ENCODE peak calls at places on chromosome 4, in six cellular contexts. F is GM20000, Y is Peyer's patch, A is B cell, G is AG09319, Z is ovary. P is an unnamed sample.

GRCh38 chr4:16783119-16783518 is 115.3 kb downstream of the LDB2 start:
- DNase-seq in F (no peak), Y (no peak), A (no peak), G (no peak), Z (no peak), P (no peak)

GRCh38 chr4:48853604-48854394 is 22.9 kb downstream of the OCIAD1 start:
- DNase-seq in F (no peak), Y (no peak), A (no peak), G (no peak), Z (no peak), P (no peak)

GRCh38 chr4:28558871-28559270 is 1698.2 kb downstream of the STIM2 start:
- DNase-seq in F (no peak), Y (no peak), A (no peak), G (no peak), Z (no peak), P (no peak)

GRCh38 chr4:92182736-92183407 is 120.9 kb upstream of the GRID2 start:
- DNase-seq in F (no peak), Y (no peak), A (no peak), G (no peak), Z (no peak), P (peak)

GRCh38 chr4:16329132-16329796 is 103.0 kb upstream of the TAPT1 start:
- DNase-seq in F (no peak), Y (no peak), A (no peak), G (no peak), Z (no peak), P (no peak)

GRCh38 chr4:9901262-9901661 is 119.8 kb downstream of the DRD5 start:
- DNase-seq in F (no peak), Y (no peak), A (no peak), G (no peak), Z (no peak), P (no peak)

GRCh38 chr4:153750197-153750817 is 9.5 kb downstream of the RNF175 start:
- DNase-seq in F (peak), Y (peak), A (peak), G (peak), Z (no peak), P (peak)

GRCh38 chr4:36255575-36255974 is 11.3 kb upstream of the ARAP2 start:
- DNase-seq in F (peak), Y (peak), A (peak), G (no peak), Z (no peak), P (no peak)

GRCh38 chr4:110510955-110511544 is 35.1 kb downstream of the ENPEP start:
- DNase-seq in F (peak), Y (no peak), A (peak), G (no peak), Z (no peak), P (no peak)

GRCh38 chr4:163378661-163379060 is 35.0 kb downstream of the NPY5R start:
- DNase-seq in F (no peak), Y (no peak), A (no peak), G (no peak), Z (no peak), P (no peak)

GRCh38 chr4:167233523-167234387 is 539 bp downstream of the SPOCK3 start:
- DNase-seq in F (no peak), Y (no peak), A (peak), G (no peak), Z (no peak), P (peak)

GRCh38 chr4:154189346-154189745 is 302.3 kb downstream of the DCHS2 start:
- DNase-seq in F (no peak), Y (no peak), A (no peak), G (no peak), Z (no peak), P (no peak)

GRCh38 chr4:7777017-7777710 is 162.5 kb downstream of the AFAP1 start:
- DNase-seq in F (no peak), Y (no peak), A (no peak), G (no peak), Z (peak), P (no peak)

GRCh38 chr4:8860892-8861575 is 10.6 kb downstream of the HMX1 start:
- DNase-seq in F (peak), Y (no peak), A (no peak), G (no peak), Z (no peak), P (no peak)

GRCh38 chr4:89356086-89356485 is 48.5 kb upstream of the GPRIN3 start:
- DNase-seq in F (no peak), Y (no peak), A (no peak), G (no peak), Z (no peak), P (no peak)

GRCh38 chr4:2793578-2793919 is 664 bp downstream of the SH3BP2 start:
- DNase-seq in F (no peak), Y (no peak), A (peak), G (no peak), Z (peak), P (no peak)

GRCh38 chr4:120691106-120691505 is 231.4 kb downstream of the PRDM5 start:
- DNase-seq in F (no peak), Y (no peak), A (no peak), G (no peak), Z (no peak), P (no peak)

GRCh38 chr4:15592799-15593198 is 62.4 kb downstream of the FBXL5 start:
- DNase-seq in F (no peak), Y (no peak), A (no peak), G (no peak), Z (no peak), P (no peak)

GRCh38 chr4:148311493-148311892 is 130.7 kb downstream of the NR3C2 start:
- DNase-seq in F (no peak), Y (no peak), A (no peak), G (no peak), Z (no peak), P (no peak)

GRCh38 chr4:68907788-68908700 is 43.6 kb downstream of the UGT2A3 start:
- DNase-seq in F (no peak), Y (no peak), A (no peak), G (no peak), Z (no peak), P (no peak)

GRCh38 chr4:68907230-68907629 is 44.4 kb downstream of the UGT2A3 start:
- DNase-seq in F (no peak), Y (no peak), A (no peak), G (no peak), Z (no peak), P (no peak)

GRCh38 chr4:68905598-68906237 is 45.9 kb downstream of the UGT2A3 start:
- DNase-seq in F (no peak), Y (no peak), A (no peak), G (no peak), Z (no peak), P (no peak)

GRCh38 chr4:68906238-68907137 is 45.1 kb downstream of the UGT2A3 start:
- DNase-seq in F (no peak), Y (no peak), A (no peak), G (no peak), Z (no peak), P (no peak)

DNA sequence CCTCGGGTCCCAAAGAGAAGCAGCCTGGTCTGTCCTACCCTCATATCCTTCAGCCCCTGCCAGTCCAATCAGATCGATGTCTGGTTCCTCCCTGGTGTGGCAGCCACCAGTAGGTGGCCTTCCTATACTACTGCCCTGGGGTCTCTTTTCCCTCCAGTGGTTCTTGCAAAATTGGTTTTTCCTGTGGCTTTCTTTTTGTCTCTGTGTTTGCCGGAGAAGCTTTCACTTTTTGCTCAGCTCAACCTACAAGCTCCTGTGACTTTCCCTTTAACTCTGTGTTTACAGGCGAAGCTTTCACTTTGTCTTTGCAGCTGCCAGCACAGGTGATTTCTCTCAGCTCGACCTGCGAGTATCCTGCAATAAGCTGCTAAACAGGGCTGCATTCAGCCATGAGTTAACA is 46.8 kb downstream of the UGT2A3 start:
- DNase-seq in F (peak), Y (no peak), A (no peak), G (no peak), Z (no peak), P (no peak)
- TF ChIP-seq CTCF in F (no peak), Y (no peak), A (no peak), G (no peak), Z (no peak), P (no peak)

GRCh38 chr4:4689694-4690440 is 148.0 kb upstream of the STX18 start:
- DNase-seq in F (peak), Y (no peak), A (no peak), G (no peak), Z (no peak), P (no peak)

GRCh38 chr4:4686396-4686795 is 144.5 kb upstream of the STX18 start:
- DNase-seq in F (no peak), Y (no peak), A (no peak), G (no peak), Z (no peak), P (no peak)

GRCh38 chr4:4687935-4688727 is 146.3 kb upstream of the STX18 start:
- DNase-seq in F (no peak), Y (no peak), A (no peak), G (no peak), Z (no peak), P (no peak)

GRCh38 chr4:4687100-4687499 is 145.3 kb upstream of the STX18 start:
- DNase-seq in F (no peak), Y (no peak), A (no peak), G (no peak), Z (no peak), P (no peak)

GRCh38 chr4:4685810-4686209 is 144.0 kb upstream of the STX18 start:
- DNase-seq in F (no peak), Y (no peak), A (no peak), G (no peak), Z (no peak), P (no peak)
- TF ChIP-seq CTCF in F (no peak), Y (no peak), A (no peak), G (no peak), Z (no peak), P (no peak)

GRCh38 chr4:72987741-72988729 is 81.5 kb downstream of the COX18 start:
- DNase-seq in F (no peak), Y (no peak), A (no peak), G (no peak), Z (no peak), P (no peak)
- TF ChIP-seq CTCF in F (no peak), Y (no peak), A (no peak), G (no peak), Z (no peak), P (no peak)

DNA sequence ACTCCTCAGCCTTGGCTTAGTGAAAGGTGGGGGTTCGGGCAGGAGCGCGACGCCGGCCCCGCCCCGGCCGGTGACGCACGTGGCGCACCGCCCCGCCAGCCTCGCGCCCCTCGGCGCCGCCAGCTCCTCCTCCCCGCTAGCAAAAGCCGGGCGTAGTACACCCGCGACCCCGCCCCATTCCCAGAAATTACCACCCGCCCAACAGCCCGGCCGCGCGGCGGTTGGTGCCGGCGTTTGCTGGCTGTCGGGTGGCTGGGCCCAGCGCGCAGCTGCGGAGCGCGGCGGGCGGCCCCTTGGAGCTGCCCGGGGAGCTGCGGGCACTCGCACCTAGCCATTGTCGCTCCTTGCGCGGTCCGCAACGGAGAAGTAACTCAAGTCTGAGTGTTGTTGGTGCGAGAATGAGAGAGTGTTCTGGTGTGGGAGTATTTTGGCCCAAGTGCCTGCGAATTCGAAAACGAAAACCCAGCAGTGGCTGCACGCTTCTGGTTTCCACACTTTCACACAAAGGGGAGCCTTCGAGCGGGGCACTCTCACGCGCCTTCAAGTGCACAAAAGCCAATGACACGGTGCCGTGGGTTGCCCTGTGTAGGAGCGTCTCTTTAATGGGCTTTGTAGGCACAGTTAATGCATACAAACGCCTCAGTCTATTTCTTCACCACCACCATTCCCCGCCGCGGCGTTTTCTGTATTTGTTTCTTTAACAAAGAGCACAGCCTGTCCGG is 1.0 kb upstream of the ELF2 start:
- DNase-seq in F (peak), Y (peak), A (peak), G (peak), Z (peak), P (peak)
- TF ChIP-seq CTCF in F (no peak), Y (no peak), A (no peak), G (no peak), Z (no peak), P (no peak)

GRCh38 chr4:41751325-41752061 is 3.0 kb upstream of the PHOX2B start:
- DNase-seq in F (no peak), Y (no peak), A (no peak), G (no peak), Z (no peak), P (no peak)
- TF ChIP-seq CTCF in F (peak), Y (no peak), A (no peak), G (no peak), Z (no peak), P (no peak)

DNA sequence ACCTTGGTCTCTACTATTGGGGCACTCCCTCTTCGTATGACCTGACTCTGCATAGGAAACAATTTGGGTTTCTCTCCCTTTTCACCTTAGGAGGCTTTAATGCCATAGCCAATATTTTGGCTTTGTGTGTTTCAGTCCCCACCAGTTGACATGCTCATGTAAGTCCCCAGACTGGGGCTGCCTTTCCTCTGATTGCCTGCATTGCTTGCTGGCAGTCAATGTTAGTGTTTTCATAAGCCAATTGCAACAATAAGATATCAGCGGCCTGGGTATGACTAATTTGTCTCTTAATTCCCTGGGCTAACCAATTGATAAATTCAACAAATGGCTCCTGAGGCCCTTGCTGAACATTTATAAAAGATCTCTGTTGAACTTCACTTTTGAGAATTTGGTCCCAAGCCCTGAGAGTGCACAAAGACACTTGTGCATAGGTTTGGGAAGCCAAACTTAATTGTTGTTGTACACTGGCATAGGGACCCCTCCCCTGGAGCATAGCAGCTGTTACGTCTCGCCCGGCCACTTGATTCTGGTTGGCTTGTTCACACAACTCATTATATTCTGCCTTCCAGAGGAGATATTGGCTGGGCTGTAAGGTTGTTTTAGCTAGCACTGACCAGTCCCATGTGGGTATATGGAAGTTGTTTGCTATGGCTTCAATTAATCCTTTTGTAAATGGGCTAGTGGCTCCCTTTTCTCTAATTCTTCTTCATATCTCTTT is 206.2 kb downstream of the PABPC4L start:
- DNase-seq in F (no peak), Y (no peak), A (no peak), G (no peak), Z (no peak), P (no peak)
- TF ChIP-seq CTCF in F (no peak), Y (no peak), A (no peak), G (no peak), Z (no peak), P (no peak)

DNA sequence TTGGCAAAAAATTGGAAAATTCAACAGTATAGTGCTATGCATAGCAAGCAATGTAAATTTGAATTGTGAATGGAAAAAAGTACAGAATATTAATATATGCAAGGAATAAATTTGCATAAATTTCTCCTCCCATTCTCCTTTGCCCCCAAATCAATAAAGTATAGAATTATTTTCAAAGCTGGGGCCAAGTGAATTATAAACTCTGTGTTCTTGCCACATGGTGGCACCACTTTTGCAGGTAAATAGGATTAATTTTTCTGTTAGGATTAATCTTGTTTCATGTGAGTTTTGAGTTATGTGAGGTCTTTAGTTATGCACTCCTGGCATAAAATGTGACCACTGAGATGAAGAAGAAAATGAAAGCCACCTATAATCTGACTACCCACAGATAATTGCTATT is 19.9 kb downstream of the COPS4 start:
- DNase-seq in F (peak), Y (no peak), A (peak), G (no peak), Z (no peak), P (no peak)
- TF ChIP-seq CTCF in F (no peak), Y (peak), A (peak), G (peak), Z (no peak), P (no peak)

GRCh38 chr4:147059064-147059731 is 113.5 kb upstream of the TTC29 start:
- DNase-seq in F (no peak), Y (peak), A (peak), G (no peak), Z (no peak), P (no peak)
- TF ChIP-seq CTCF in F (no peak), Y (no peak), A (no peak), G (no peak), Z (no peak), P (no peak)

GRCh38 chr4:104531390-104531789 is 36.7 kb upstream of the CXXC4 start:
- DNase-seq in F (no peak), Y (no peak), A (no peak), G (no peak), Z (no peak), P (no peak)
- TF ChIP-seq CTCF in F (no peak), Y (no peak), A (no peak), G (no peak), Z (no peak), P (peak)